ENCODE peak calls at places on chromosomes 12 and 14, in five cellular contexts. S is PC-3, A is HCT116, K is H1, T is GM23248. Z is an unnamed sample.
A peak's percentile ranks its signal among the peaks of the same experiment; 100 is the strongest.

GRCh38 chr14:64247186-64247585 is 47.0 kb downstream of the ESR2 start:
- DNase-seq in S (no peak), A (no peak), K (no peak), T (no peak), Z (no peak)

GRCh38 chr12:24227550-24227949 is 278.1 kb upstream of the SOX5 start:
- DNase-seq in S (no peak), A (no peak), K (no peak), T (no peak), Z (no peak)

GRCh38 chr12:52585951-52586350 is 12.3 kb upstream of the KRT74 start:
- DNase-seq in S (no peak), A (no peak), K (no peak), T (no peak), Z (no peak)

GRCh38 chr14:53845813-53846693 is 110.6 kb downstream of the BMP4 start:
- DNase-seq in S (no peak), A (peak; percentile 72), K (no peak), T (no peak), Z (no peak)

GRCh38 chr12:132500137-132500855 is 10.3 kb downstream of the FBRSL1 start:
- DNase-seq in S (no peak), A (no peak), K (no peak), T (no peak), Z (no peak)

GRCh38 chr14:90674716-90675115 is 141.5 kb downstream of the TTC7B start:
- DNase-seq in S (no peak), A (no peak), K (no peak), T (no peak), Z (no peak)

GRCh38 chr12:132937476-132937875 is 18.6 kb downstream of the ZNF605 start:
- DNase-seq in S (no peak), A (no peak), K (no peak), T (no peak), Z (no peak)

GRCh38 chr14:101715209-101716076 is 46.1 kb upstream of the PPP2R5C start:
- DNase-seq in S (no peak), A (no peak), K (no peak), T (no peak), Z (no peak)

GRCh38 chr12:116863275-116863767 is 17.9 kb downstream of the HRK start:
- DNase-seq in S (peak; percentile 54), A (peak; percentile 54), K (peak; percentile 91), T (peak; percentile 67), Z (no peak)

GRCh38 chr14:56081139-56081538 is 37.1 kb upstream of the PELI2 start:
- DNase-seq in S (no peak), A (no peak), K (no peak), T (peak; percentile 60), Z (no peak)

GRCh38 chr14:90886297-90886830 is 70.1 kb upstream of the TTC7B start:
- DNase-seq in S (no peak), A (no peak), K (no peak), T (no peak), Z (no peak)

GRCh38 chr12:56677680-56678079 is 10.4 kb downstream of the PTGES3 start:
- DNase-seq in S (no peak), A (no peak), K (no peak), T (no peak), Z (no peak)

GRCh38 chr14:45868377-45868776 is 615.4 kb upstream of the MIS18BP1 start:
- DNase-seq in S (no peak), A (no peak), K (no peak), T (no peak), Z (no peak)

GRCh38 chr14:104865069-104865630 is at the start of gene CEP170B:
- DNase-seq in S (peak; percentile 36), A (no peak), K (no peak), T (peak; percentile 81), Z (no peak)

GRCh38 chr12:106980944-106981343 is 6.0 kb downstream of the MTERF2 start:
- DNase-seq in S (no peak), A (no peak), K (no peak), T (no peak), Z (no peak)

GRCh38 chr12:63124778-63125177 is 26.2 kb downstream of the AVPR1A start:
- DNase-seq in S (no peak), A (no peak), K (no peak), T (peak; percentile 47), Z (no peak)

GRCh38 chr12:57894577-57895292 is 46.6 kb upstream of the ATP23 start:
- DNase-seq in S (no peak), A (no peak), K (no peak), T (peak; percentile 29), Z (no peak)

GRCh38 chr14:99252443-99252939 is 19.5 kb downstream of the BCL11B start:
- DNase-seq in S (no peak), A (no peak), K (no peak), T (no peak), Z (no peak)

GRCh38 chr14:58239259-58240210 is 5.1 kb upstream of the PSMA3 start:
- DNase-seq in S (peak; percentile 98), A (peak; percentile 26), K (peak; percentile 86), T (peak; percentile 66), Z (no peak)

GRCh38 chr12:114483996-114484395 is 78.1 kb upstream of the TBX5 start:
- DNase-seq in S (no peak), A (no peak), K (no peak), T (no peak), Z (no peak)

GRCh38 chr12:114478891-114479290 is 72.9 kb upstream of the TBX5 start:
- DNase-seq in S (no peak), A (no peak), K (no peak), T (no peak), Z (no peak)

GRCh38 chr12:114481200-114481535 is 75.2 kb upstream of the TBX5 start:
- DNase-seq in S (no peak), A (no peak), K (no peak), T (peak; percentile 49), Z (no peak)

GRCh38 chr12:114479831-114480230 is 73.9 kb upstream of the TBX5 start:
- DNase-seq in S (no peak), A (no peak), K (peak; percentile 73), T (peak; percentile 55), Z (no peak)

GRCh38 chr12:114480309-114481199 is 74.6 kb upstream of the TBX5 start:
- DNase-seq in S (no peak), A (no peak), K (peak; percentile 52), T (peak; percentile 68), Z (no peak)
- TF ChIP-seq EZH2 in S (peak; percentile 56), A (no peak), K (peak; percentile 88), T (no peak), Z (no peak)

GRCh38 chr14:103138483-103139370 is 15.5 kb downstream of the TNFAIP2 start:
- DNase-seq in S (no peak), A (no peak), K (peak; percentile 72), T (no peak), Z (no peak)
- TF ChIP-seq EZH2 in S (no peak), A (no peak), K (no peak), T (no peak), Z (no peak)

GRCh38 chr12:54001283-54002187 is 1.6 kb downstream of the HOXC9 start:
- DNase-seq in S (no peak), A (no peak), K (no peak), T (no peak), Z (no peak)

GRCh38 chr12:53999596-54000104 is 311 bp upstream of the HOXC9 start:
- DNase-seq in S (no peak), A (peak; percentile 75), K (no peak), T (peak; percentile 93), Z (no peak)

GRCh38 chr12:53998900-53999236 is 1.1 kb upstream of the HOXC9 start:
- DNase-seq in S (no peak), A (no peak), K (no peak), T (no peak), Z (no peak)

GRCh38 chr12:54000774-54001114 is 783 bp downstream of the HOXC9 start:
- DNase-seq in S (no peak), A (no peak), K (no peak), T (no peak), Z (no peak)

GRCh38 chr12:54000105-54000773 is at the start of gene HOXC9:
- DNase-seq in S (no peak), A (no peak), K (no peak), T (peak; percentile 74), Z (no peak)
- TF ChIP-seq EZH2 in S (no peak), A (no peak), K (peak; percentile 100), T (no peak), Z (no peak)

GRCh38 chr14:69260246-69260978 is 454 bp downstream of the GALNT16 start:
- DNase-seq in S (no peak), A (no peak), K (peak; percentile 79), T (peak; percentile 59), Z (no peak)
- TF ChIP-seq EZH2 in S (peak; percentile 95), A (no peak), K (no peak), T (no peak), Z (no peak)

GRCh38 chr12:53939141-53940108 is 794 bp downstream of the HOXC13 start:
- DNase-seq in S (peak; percentile 48), A (no peak), K (peak; percentile 74), T (peak; percentile 79), Z (peak; percentile 36)
- TF ChIP-seq EZH2 in S (no peak), A (no peak), K (peak; percentile 93), T (peak; percentile 63), Z (no peak)

Z was measured in keratinocyte.